ENCODE peak calls at places on chromosome 3, in four cellular contexts. C is effector CD4-positive, alpha-beta T cell; P is stimulated activated CD4-positive, alpha-beta T cell treated with anti-CD3 and anti-CD28 coated beads, TNF-alpha, amount 100 ng/mL, for 1 hour; A is iris pigment epithelial cell. F is an unnamed sample.

GRCh38 chr3:66140763-66141372 is 79.9 kb upstream of the SLC25A26 start:
- DNase-seq in C (no peak), P (no peak), A (no peak), F (no peak)

GRCh38 chr3:8624612-8625011 is 20.0 kb downstream of the SSUH2 start:
- DNase-seq in C (no peak), P (no peak), A (no peak), F (peak; percentile 55)

GRCh38 chr3:11560746-11561145 is 83.0 kb downstream of the VGLL4 start:
- DNase-seq in C (no peak), P (no peak), A (peak; percentile 50), F (no peak)

GRCh38 chr3:74434406-74434805 is 180.1 kb downstream of the CNTN3 start:
- DNase-seq in C (no peak), P (no peak), A (no peak), F (no peak)

GRCh38 chr3:5187920-5188418 is 462 bp downstream of the EDEM1 start:
- DNase-seq in C (peak; percentile 37), P (no peak), A (peak; percentile 47), F (peak; percentile 74)

GRCh38 chr3:150757768-150758167 is 5.2 kb downstream of the SIAH2 start:
- DNase-seq in C (no peak), P (no peak), A (no peak), F (no peak)

GRCh38 chr3:54905230-54905888 is 22.5 kb downstream of the LRTM1 start:
- DNase-seq in C (no peak), P (no peak), A (peak; percentile 51), F (no peak)

GRCh38 chr3:32862247-32863013 is 44.6 kb downstream of the TRIM71 start:
- DNase-seq in C (no peak), P (no peak), A (no peak), F (no peak)

GRCh38 chr3:195761031-195761430 is 40.3 kb downstream of the MUC20 start:
- DNase-seq in C (no peak), P (no peak), A (no peak), F (no peak)

GRCh38 chr3:126474498-126475410 is 937 bp downstream of the ZXDC start:
- DNase-seq in C (peak; percentile 17), P (no peak), A (peak; percentile 53), F (peak; percentile 77)

GRCh38 chr3:116112686-116113085 is 332.6 kb downstream of the LSAMP start:
- DNase-seq in C (no peak), P (no peak), A (peak; percentile 6), F (no peak)